ENCODE peak calls at places on chromosomes 1 and 21, in four cellular contexts. One of them, this sample, is unnamed.
A peak's percentile ranks its signal among the peaks of the same experiment; 100 is the strongest.

GRCh38 chr1:28499553-28499952 is 6.3 kb upstream of the RCC1 start:
- DNase-seq in HepG2: no peak
- DNase-seq in H1: no peak
- DNase-seq in SK-N-SH: no peak
- DNase-seq in this sample: no peak

GRCh38 chr1:112954945-112955677 is 885 bp downstream of the SLC16A1 start:
- DNase-seq in SK-N-SH: peak; percentile 70
- DNase-seq in HepG2: peak; percentile 61
- DNase-seq in H1: peak; percentile 80
- DNase-seq in this sample: no peak

GRCh38 chr1:53324321-53324720 is 3.5 kb downstream of the LRP8 start:
- DNase-seq in SK-N-SH: no peak
- DNase-seq in H1: no peak
- DNase-seq in HepG2: no peak
- DNase-seq in this sample: no peak

GRCh38 chr1:88191917-88192316 is 492.2 kb upstream of the PKN2 start:
- DNase-seq in SK-N-SH: no peak
- DNase-seq in H1: no peak
- DNase-seq in HepG2: no peak
- DNase-seq in this sample: peak; percentile 37

GRCh38 chr1:53366901-53367502 is 39.1 kb upstream of the LRP8 start:
- DNase-seq in SK-N-SH: no peak
- DNase-seq in H1: peak; percentile 33
- DNase-seq in HepG2: no peak
- DNase-seq in this sample: no peak

GRCh38 chr1:20058531-20058930 is 11.5 kb upstream of the PLA2G5 start:
- DNase-seq in SK-N-SH: no peak
- DNase-seq in H1: peak; percentile 2
- DNase-seq in HepG2: no peak
- DNase-seq in this sample: no peak

GRCh38 chr1:223726380-223727001 is 14.2 kb downstream of the CAPN2 start:
- DNase-seq in SK-N-SH: peak; percentile 58
- DNase-seq in HepG2: no peak
- DNase-seq in H1: peak; percentile 64
- DNase-seq in this sample: peak; percentile 83

GRCh38 chr1:229640455-229640854 is 14.4 kb downstream of the URB2 start:
- DNase-seq in H1: no peak
- DNase-seq in SK-N-SH: no peak
- DNase-seq in HepG2: no peak
- DNase-seq in this sample: no peak

GRCh38 chr1:24909388-24909898 is 20.6 kb downstream of the RUNX3 start:
- DNase-seq in HepG2: peak; percentile 76
- DNase-seq in H1: peak; percentile 89
- DNase-seq in SK-N-SH: no peak
- DNase-seq in this sample: no peak

GRCh38 chr1:101221945-101222429 is 14.8 kb upstream of the S1PR1 start:
- DNase-seq in H1: no peak
- DNase-seq in SK-N-SH: no peak
- DNase-seq in HepG2: no peak
- DNase-seq in this sample: peak; percentile 67

GRCh38 chr1:162136760-162137537 is 67.5 kb downstream of the NOS1AP start:
- DNase-seq in HepG2: peak; percentile 56
- DNase-seq in H1: no peak
- DNase-seq in SK-N-SH: no peak
- DNase-seq in this sample: no peak

GRCh38 chr1:150537732-150538684 is 11.2 kb upstream of the ADAMTSL4 start:
- DNase-seq in HepG2: no peak
- DNase-seq in H1: peak; percentile 82
- DNase-seq in SK-N-SH: no peak
- DNase-seq in this sample: no peak

GRCh38 chr1:56806804-56807203 is 12.4 kb downstream of the FYB2 start:
- DNase-seq in SK-N-SH: no peak
- DNase-seq in HepG2: no peak
- DNase-seq in H1: no peak
- DNase-seq in this sample: no peak

GRCh38 chr1:156412653-156413309 is 43.8 kb downstream of the RHBG start:
- DNase-seq in HepG2: no peak
- DNase-seq in SK-N-SH: no peak
- DNase-seq in H1: no peak
- DNase-seq in this sample: no peak

GRCh38 chr1:28855469-28855944 is 43.5 kb downstream of the OPRD1 start:
- DNase-seq in HepG2: no peak
- DNase-seq in H1: no peak
- DNase-seq in SK-N-SH: no peak
- DNase-seq in this sample: no peak

GRCh38 chr21:43927591-43928229 is 62.7 kb downstream of the AGPAT3 start:
- DNase-seq in SK-N-SH: no peak
- DNase-seq in HepG2: no peak
- DNase-seq in H1: no peak
- DNase-seq in this sample: no peak

GRCh38 chr1:119008483-119009299 is 20.5 kb upstream of the TBX15 start:
- DNase-seq in SK-N-SH: peak; percentile 73
- DNase-seq in HepG2: peak; percentile 44
- DNase-seq in H1: peak; percentile 63
- DNase-seq in this sample: peak; percentile 31

GRCh38 chr1:68426594-68426993 is 23.2 kb downstream of the RPE65 start:
- DNase-seq in SK-N-SH: no peak
- DNase-seq in HepG2: no peak
- DNase-seq in H1: no peak
- DNase-seq in this sample: no peak

GRCh38 chr21:42558846-42559245 is 45.2 kb downstream of the SLC37A1 start:
- DNase-seq in SK-N-SH: no peak
- DNase-seq in HepG2: no peak
- DNase-seq in H1: no peak
- DNase-seq in this sample: no peak

GRCh38 chr1:21234779-21235178 is 55.5 kb downstream of the ECE1 start:
- DNase-seq in H1: no peak
- DNase-seq in HepG2: no peak
- DNase-seq in SK-N-SH: no peak
- DNase-seq in this sample: no peak

GRCh38 chr1:218479436-218480115 is 134.4 kb downstream of the TGFB2 start:
- DNase-seq in SK-N-SH: no peak
- DNase-seq in HepG2: peak; percentile 26
- DNase-seq in H1: no peak
- DNase-seq in this sample: no peak

GRCh38 chr1:31593136-31593665 is 16.9 kb downstream of the TINAGL1 start:
- DNase-seq in HepG2: no peak
- DNase-seq in H1: no peak
- DNase-seq in SK-N-SH: no peak
- DNase-seq in this sample: no peak

GRCh38 chr1:171434717-171435346 is 50.5 kb upstream of the PRRC2C start:
- DNase-seq in SK-N-SH: no peak
- DNase-seq in H1: no peak
- DNase-seq in HepG2: no peak
- DNase-seq in this sample: no peak

GRCh38 chr1:150557813-150558212 is 8.6 kb downstream of the ADAMTSL4 start:
- DNase-seq in HepG2: no peak
- DNase-seq in SK-N-SH: no peak
- DNase-seq in H1: no peak
- DNase-seq in this sample: no peak

GRCh38 chr1:25793585-25794170 is 6.3 kb upstream of the SELENON start:
- DNase-seq in HepG2: no peak
- DNase-seq in SK-N-SH: no peak
- DNase-seq in H1: no peak
- DNase-seq in this sample: no peak

GRCh38 chr1:151837197-151837596 is 2.4 kb downstream of the C2CD4D start:
- DNase-seq in H1: no peak
- DNase-seq in SK-N-SH: no peak
- DNase-seq in HepG2: no peak
- DNase-seq in this sample: no peak
- H3K27ac ChIP-seq in H1: no peak overlapping the region
- H3K27ac ChIP-seq in SK-N-SH: no peak overlapping the region
- H3K27ac ChIP-seq in HepG2: no peak overlapping the region
- H3K27ac ChIP-seq in this sample: no peak overlapping the region

DNA sequence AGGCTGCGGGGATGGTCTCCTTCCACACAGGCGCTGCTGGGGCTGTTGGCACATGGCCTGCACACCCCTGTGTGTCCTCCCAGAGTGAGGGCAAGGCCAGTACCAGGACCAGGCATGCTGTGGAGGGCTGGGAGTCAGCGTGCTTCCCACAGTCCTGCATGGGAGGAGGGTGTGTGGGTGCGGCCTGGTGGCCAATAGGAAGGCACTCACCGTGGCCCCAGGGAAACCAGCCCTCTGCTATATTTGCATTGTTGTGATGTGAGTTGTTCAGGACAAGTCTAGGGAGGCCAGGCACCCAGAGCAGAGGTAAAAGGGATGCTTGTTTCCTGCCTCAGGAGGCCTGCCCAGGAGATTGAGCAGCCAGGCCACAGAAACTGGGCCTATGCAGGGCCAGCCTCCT is 59.5 kb downstream of the S100B start:
- DNase-seq in SK-N-SH: no peak
- DNase-seq in HepG2: no peak
- DNase-seq in H1: no peak
- DNase-seq in this sample: no peak
- H3K4me1 ChIP-seq in SK-N-SH: no peaks in the 10 kb centered on the region
- H3K4me1 ChIP-seq in HepG2: no peaks in the 10 kb centered on the region
- H3K4me1 ChIP-seq in H1: no peaks in the 10 kb centered on the region
- H3K4me1 ChIP-seq in this sample: no peaks in the 10 kb centered on the region

GRCh38 chr21:46189213-46189958 is 5.1 kb upstream of the SPATC1L start:
- DNase-seq in H1: no peak
- DNase-seq in HepG2: no peak
- DNase-seq in SK-N-SH: peak; percentile 62
- DNase-seq in this sample: no peak

GRCh38 chr21:46191686-46192575 is 7.7 kb upstream of the SPATC1L start:
- DNase-seq in SK-N-SH: no peak
- DNase-seq in H1: peak; percentile 42
- DNase-seq in HepG2: no peak
- DNase-seq in this sample: no peak

GRCh38 chr21:46190491-46191131 is 6.4 kb upstream of the SPATC1L start:
- DNase-seq in HepG2: no peak
- DNase-seq in H1: no peak
- DNase-seq in SK-N-SH: no peak
- DNase-seq in this sample: no peak

GRCh38 chr21:46189959-46190490 is 5.8 kb upstream of the SPATC1L start:
- DNase-seq in HepG2: no peak
- DNase-seq in SK-N-SH: no peak
- DNase-seq in H1: no peak
- DNase-seq in this sample: no peak

DNA sequence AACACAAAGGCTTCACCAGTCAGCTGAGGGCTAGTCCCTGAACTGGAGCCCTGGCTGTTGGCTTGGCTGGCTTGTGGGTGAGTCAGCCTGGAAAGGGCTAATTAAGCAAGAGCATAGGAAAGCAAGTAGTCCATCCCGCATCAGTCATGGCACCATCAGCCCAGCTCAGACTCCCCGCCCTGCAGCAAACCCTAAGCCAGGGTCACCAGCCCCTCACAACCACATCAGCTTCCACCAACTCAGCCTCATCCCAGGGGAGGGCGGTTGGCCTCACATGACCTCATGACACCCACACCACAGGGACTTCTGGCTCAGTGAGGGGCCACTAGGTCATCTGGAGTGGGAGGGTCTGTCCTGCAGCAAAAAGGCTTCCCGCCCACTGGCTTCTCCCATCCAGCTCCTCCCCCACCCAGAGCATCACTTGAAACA is 7.0 kb upstream of the SPATC1L start:
- DNase-seq in H1: no peak
- DNase-seq in SK-N-SH: peak; percentile 28
- DNase-seq in HepG2: no peak
- DNase-seq in this sample: no peak
- TF ChIP-seq TCF12 in H1: no peak
- TF ChIP-seq TCF12 in SK-N-SH: no peak
- TF ChIP-seq TCF12 in HepG2: no peak
- TF ChIP-seq TCF12 in this sample: no peak

GRCh38 chr1:235923466-235924008 is 56.8 kb upstream of the LYST start:
- DNase-seq in H1: no peak
- DNase-seq in SK-N-SH: no peak
- DNase-seq in HepG2: no peak
- DNase-seq in this sample: no peak
- H3K27ac ChIP-seq in H1: no peak overlapping the region
- H3K27ac ChIP-seq in SK-N-SH: no peak overlapping the region
- H3K27ac ChIP-seq in HepG2: no peak overlapping the region
- H3K27ac ChIP-seq in this sample: no peak overlapping the region

This sample was measured in GM12878.